ENCODE peak calls at places on chromosomes 11 and 22, in seven cellular contexts. A is CD4-positive, alpha-beta T cell; G is CD14-positive monocyte; H is endothelial cell; Y is BJ; B is lower leg skin; T is AG09309. W is an unnamed sample.

GRCh38 chr22:33076368-33076767 is 18.2 kb upstream of the SYN3 start:
- DNase-seq in B (no peak), H (peak), Y (no peak), T (no peak), A (no peak), G (no peak), W (no peak)

GRCh38 chr11:75907926-75908527 is 93.0 kb downstream of the UVRAG start:
- DNase-seq in T (no peak), B (no peak), G (no peak), A (no peak), H (no peak), Y (no peak), W (no peak)

GRCh38 chr22:41383085-41383484 is 1.3 kb downstream of the TEF start:
- DNase-seq in B (no peak), A (no peak), T (no peak), G (no peak), H (no peak), Y (no peak), W (no peak)

GRCh38 chr11:3003396-3004231 is 11.5 kb upstream of the NAP1L4 start:
- DNase-seq in Y (no peak), A (no peak), H (no peak), B (no peak), G (no peak), T (no peak), W (no peak)

GRCh38 chr11:107769189-107769588 is 57.3 kb upstream of the SLN start:
- DNase-seq in A (no peak), T (no peak), H (no peak), Y (peak), G (no peak), B (no peak), W (peak)

GRCh38 chr11:75508051-75508561 is 17.6 kb downstream of the GDPD5 start:
- DNase-seq in G (no peak), H (no peak), T (no peak), Y (no peak), A (peak), B (no peak), W (no peak)

GRCh38 chr11:46392421-46393230 is 1.1 kb upstream of the CHRM4 start:
- DNase-seq in A (peak), B (peak), Y (no peak), H (peak), T (peak), G (peak), W (peak)

GRCh38 chr11:7449841-7450214 is 35.5 kb upstream of the OLFML1 start:
- DNase-seq in B (no peak), Y (no peak), H (no peak), T (no peak), G (no peak), A (no peak), W (no peak)

GRCh38 chr11:87063982-87064381 is 26.2 kb downstream of the TMEM135 start:
- DNase-seq in G (no peak), T (no peak), B (no peak), H (no peak), Y (no peak), A (no peak), W (peak)

GRCh38 chr11:1479678-1480118 is 6.9 kb downstream of the MOB2 start:
- DNase-seq in B (no peak), A (no peak), Y (no peak), H (no peak), T (no peak), G (peak), W (no peak)

GRCh38 chr22:17540481-17540880 is 22.8 kb upstream of the SLC25A18 start:
- DNase-seq in A (no peak), H (peak), T (no peak), G (no peak), B (no peak), Y (no peak), W (no peak)
- TF ChIP-seq CTCF in A (no peak), H (no peak), T (no peak), G (no peak), B (no peak), Y (no peak), W (peak)

GRCh38 chr11:93128574-93128973 is 69.2 kb downstream of the SLC36A4 start:
- DNase-seq in T (no peak), G (no peak), Y (no peak), A (no peak), H (no peak), B (no peak), W (no peak)
- TF ChIP-seq CTCF in T (no peak), G (no peak), Y (no peak), A (no peak), H (no peak), B (no peak), W (no peak)

GRCh38 chr11:4551346-4551979 is 6.5 kb downstream of the OR52M1 start:
- DNase-seq in Y (no peak), T (no peak), B (no peak), H (no peak), A (no peak), G (no peak), W (no peak)
- TF ChIP-seq CTCF in Y (peak), T (peak), B (no peak), H (peak), A (no peak), G (peak), W (peak)

DNA sequence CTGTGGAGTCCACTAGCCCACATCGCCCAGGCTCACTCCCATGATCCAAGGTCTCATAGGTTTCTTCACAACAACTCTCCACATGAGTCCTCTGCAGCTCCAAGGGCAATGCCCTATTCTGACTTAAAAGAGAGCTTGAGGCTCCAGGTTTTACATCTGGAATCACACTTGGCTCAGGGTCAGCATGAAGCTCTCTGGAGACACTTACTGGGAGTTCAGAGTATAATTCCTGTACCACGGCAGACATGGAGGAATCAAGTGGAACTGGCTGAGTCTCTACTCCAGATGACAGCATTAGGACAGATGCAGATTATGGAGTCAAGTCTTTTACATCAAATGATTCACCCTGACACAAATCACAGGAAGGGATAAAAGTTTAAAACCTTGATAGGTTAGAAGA is 11.4 kb downstream of the PRR14L start:
- DNase-seq in B (no peak), Y (no peak), G (no peak), H (no peak), T (no peak), A (no peak), W (no peak)
- TF ChIP-seq CTCF in B (no peak), Y (no peak), G (no peak), H (no peak), T (no peak), A (no peak), W (no peak)

DNA sequence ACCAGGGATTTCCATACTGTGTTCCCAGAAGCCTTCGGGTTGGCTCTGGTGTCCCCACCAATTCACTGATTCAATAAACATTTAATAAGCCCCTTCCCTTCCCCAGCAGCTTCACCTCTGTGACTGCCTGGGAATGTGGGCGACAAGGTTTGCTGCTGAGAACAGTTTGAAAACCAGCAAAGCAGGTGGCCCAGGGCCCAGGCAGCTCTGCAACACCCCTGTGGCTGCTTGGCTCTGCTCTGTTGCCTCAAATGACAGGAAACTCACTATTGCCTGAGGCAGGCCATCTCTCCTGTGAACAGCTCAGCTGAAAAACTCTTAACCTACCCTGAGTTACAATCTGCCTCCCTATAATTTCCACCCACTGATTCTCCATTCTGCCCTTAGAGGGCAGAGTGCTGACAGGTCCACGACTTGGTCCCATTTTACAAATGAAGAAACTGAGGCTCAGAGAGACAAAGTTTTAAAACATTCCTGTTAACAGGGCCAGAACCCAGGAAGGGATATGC is 10.5 kb downstream of the ADORA2A start:
- DNase-seq in G (no peak), T (no peak), B (no peak), A (no peak), H (no peak), Y (no peak), W (peak)
- TF ChIP-seq CTCF in G (peak), T (peak), B (no peak), A (no peak), H (no peak), Y (peak), W (peak)

DNA sequence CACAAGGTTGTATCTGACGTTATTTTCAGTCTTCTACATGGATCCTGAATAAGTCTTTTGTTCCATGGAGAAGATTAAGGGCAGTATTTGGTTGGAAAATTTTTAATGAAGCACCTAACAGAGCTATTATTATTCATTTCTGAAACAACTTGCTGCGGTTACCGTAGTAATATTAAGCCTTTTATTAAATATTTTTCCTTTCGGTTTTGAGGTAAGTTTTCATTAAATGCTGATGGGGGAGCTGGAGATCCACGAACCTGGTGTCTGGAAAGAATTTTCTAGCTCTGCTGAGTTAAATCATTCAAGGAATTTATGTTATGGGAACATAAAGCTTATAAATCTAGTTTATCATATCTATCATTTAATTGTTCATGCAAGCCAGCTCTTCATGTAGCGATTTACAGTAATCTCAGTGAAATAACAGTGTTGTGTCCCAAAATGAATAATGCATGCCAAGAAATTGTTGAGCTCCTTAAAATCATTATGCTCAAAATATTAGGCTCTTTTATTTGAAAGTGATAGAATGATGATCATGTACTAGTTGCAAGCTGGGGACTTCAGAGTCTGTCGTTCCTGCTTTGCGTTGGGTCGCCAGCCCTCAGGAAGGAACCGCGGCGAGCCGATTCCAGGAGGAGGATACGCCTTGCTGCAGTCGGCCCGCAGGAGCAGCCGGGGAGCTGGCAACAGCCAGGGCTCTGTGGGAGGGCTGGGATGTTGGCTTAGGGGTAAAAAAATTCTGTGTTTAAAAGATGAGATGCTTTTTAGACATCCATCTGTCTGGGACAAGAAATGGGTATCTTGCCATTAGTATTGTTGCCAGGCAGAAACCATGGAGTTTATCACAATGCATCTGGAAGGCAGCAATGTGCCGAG is 83.1 kb downstream of the TBC1D22A start:
- DNase-seq in G (no peak), A (no peak), H (no peak), B (no peak), Y (no peak), T (no peak), W (peak)
- TF ChIP-seq CTCF in G (peak), A (no peak), H (no peak), B (no peak), Y (peak), T (peak), W (peak)

GRCh38 chr11:102520514-102520913 is 10.0 kb downstream of the MMP7 start:
- DNase-seq in G (no peak), Y (no peak), H (no peak), A (no peak), T (no peak), B (no peak), W (no peak)

GRCh38 chr11:102516179-102516578 is 14.4 kb downstream of the MMP7 start:
- DNase-seq in G (no peak), A (no peak), Y (no peak), B (no peak), H (no peak), T (no peak), W (no peak)

GRCh38 chr11:102517670-102518069 is 12.9 kb downstream of the MMP7 start:
- DNase-seq in B (no peak), H (no peak), T (no peak), Y (no peak), A (no peak), G (no peak), W (no peak)

GRCh38 chr11:102521121-102521520 is 9.4 kb downstream of the MMP7 start:
- DNase-seq in A (no peak), B (no peak), G (no peak), T (no peak), Y (no peak), H (no peak), W (no peak)

GRCh38 chr11:102518296-102519094 is 12.1 kb downstream of the MMP7 start:
- DNase-seq in A (no peak), Y (no peak), T (no peak), G (no peak), H (no peak), B (no peak), W (no peak)
- TF ChIP-seq CTCF in A (no peak), Y (no peak), T (peak), G (no peak), H (no peak), B (no peak), W (peak)